ENCODE peak calls at places on chromosome 1, in six cellular contexts. One of them, this sample, is unnamed. For H3K36me3, the result is how much of the 10 kb centered on the place peaks cover.

GRCh38 chr1:201127755-201128455 is 921 bp upstream of the ASCL5 start:
- DNase-seq in psoas muscle: no peak
- DNase-seq in effector memory CD4-positive, alpha-beta T cell: no peak
- DNase-seq in lung: no peak
- DNase-seq in transverse colon: no peak
- DNase-seq in heart left ventricle: no peak
- DNase-seq in this sample: no peak

GRCh38 chr1:154999651-155000474 is 2.7 kb upstream of the ZBTB7B start:
- DNase-seq in lung: no peak
- DNase-seq in transverse colon: peak
- DNase-seq in effector memory CD4-positive, alpha-beta T cell: peak
- DNase-seq in psoas muscle: no peak
- DNase-seq in heart left ventricle: peak
- DNase-seq in this sample: peak

GRCh38 chr1:112937495-112937894 is 18.5 kb downstream of the SLC16A1 start:
- DNase-seq in psoas muscle: no peak
- DNase-seq in heart left ventricle: no peak
- DNase-seq in effector memory CD4-positive, alpha-beta T cell: no peak
- DNase-seq in transverse colon: no peak
- DNase-seq in lung: no peak
- DNase-seq in this sample: no peak

GRCh38 chr1:61170328-61171238 is 88.2 kb downstream of the NFIA start:
- DNase-seq in heart left ventricle: no peak
- DNase-seq in effector memory CD4-positive, alpha-beta T cell: no peak
- DNase-seq in lung: no peak
- DNase-seq in psoas muscle: no peak
- DNase-seq in transverse colon: no peak
- DNase-seq in this sample: peak

GRCh38 chr1:168469690-168470089 is 74.1 kb downstream of the XCL2 start:
- DNase-seq in psoas muscle: peak
- DNase-seq in transverse colon: peak
- DNase-seq in lung: no peak
- DNase-seq in effector memory CD4-positive, alpha-beta T cell: no peak
- DNase-seq in heart left ventricle: peak
- DNase-seq in this sample: peak

GRCh38 chr1:161884475-161884874 is 118.4 kb downstream of the ATF6 start:
- DNase-seq in effector memory CD4-positive, alpha-beta T cell: no peak
- DNase-seq in heart left ventricle: no peak
- DNase-seq in transverse colon: no peak
- DNase-seq in psoas muscle: no peak
- DNase-seq in lung: no peak
- DNase-seq in this sample: no peak

GRCh38 chr1:154973344-154974085 is 966 bp upstream of the CKS1B start:
- DNase-seq in heart left ventricle: peak
- DNase-seq in lung: peak
- DNase-seq in transverse colon: peak
- DNase-seq in psoas muscle: peak
- DNase-seq in effector memory CD4-positive, alpha-beta T cell: peak
- DNase-seq in this sample: peak

GRCh38 chr1:29504709-29505410 is 268.5 kb downstream of the PTPRU start:
- DNase-seq in transverse colon: no peak
- DNase-seq in lung: no peak
- DNase-seq in psoas muscle: no peak
- DNase-seq in effector memory CD4-positive, alpha-beta T cell: no peak
- DNase-seq in heart left ventricle: no peak
- DNase-seq in this sample: no peak

GRCh38 chr1:209755926-209756607 is at the start of gene TRAF3IP3:
- DNase-seq in transverse colon: peak
- DNase-seq in heart left ventricle: no peak
- DNase-seq in lung: peak
- DNase-seq in effector memory CD4-positive, alpha-beta T cell: peak
- DNase-seq in psoas muscle: no peak
- DNase-seq in this sample: no peak

GRCh38 chr1:18641005-18641941 is 10.6 kb downstream of the PAX7 start:
- DNase-seq in lung: no peak
- DNase-seq in heart left ventricle: no peak
- DNase-seq in psoas muscle: no peak
- DNase-seq in transverse colon: no peak
- DNase-seq in effector memory CD4-positive, alpha-beta T cell: no peak
- DNase-seq in this sample: no peak

GRCh38 chr1:211741799-211742198 is 66.4 kb upstream of the NEK2 start:
- DNase-seq in lung: no peak
- DNase-seq in transverse colon: no peak
- DNase-seq in heart left ventricle: no peak
- DNase-seq in psoas muscle: no peak
- DNase-seq in effector memory CD4-positive, alpha-beta T cell: no peak
- DNase-seq in this sample: no peak

GRCh38 chr1:215360786-215361185 is 206.3 kb upstream of the KCTD3 start:
- DNase-seq in psoas muscle: no peak
- DNase-seq in transverse colon: no peak
- DNase-seq in effector memory CD4-positive, alpha-beta T cell: no peak
- DNase-seq in lung: no peak
- DNase-seq in heart left ventricle: no peak
- DNase-seq in this sample: no peak

GRCh38 chr1:100499412-100499811 is 38.5 kb upstream of the GPR88 start:
- DNase-seq in effector memory CD4-positive, alpha-beta T cell: no peak
- DNase-seq in heart left ventricle: no peak
- DNase-seq in lung: no peak
- DNase-seq in transverse colon: no peak
- DNase-seq in psoas muscle: no peak
- DNase-seq in this sample: no peak

GRCh38 chr1:218741852-218742251 is 396.7 kb downstream of the TGFB2 start:
- DNase-seq in heart left ventricle: no peak
- DNase-seq in transverse colon: no peak
- DNase-seq in lung: no peak
- DNase-seq in effector memory CD4-positive, alpha-beta T cell: no peak
- DNase-seq in psoas muscle: no peak
- DNase-seq in this sample: no peak

GRCh38 chr1:218735436-218735835 is 390.3 kb downstream of the TGFB2 start:
- DNase-seq in lung: no peak
- DNase-seq in heart left ventricle: no peak
- DNase-seq in psoas muscle: no peak
- DNase-seq in transverse colon: no peak
- DNase-seq in effector memory CD4-positive, alpha-beta T cell: no peak
- DNase-seq in this sample: no peak

GRCh38 chr1:218743861-218744505 is 398.8 kb downstream of the TGFB2 start:
- DNase-seq in effector memory CD4-positive, alpha-beta T cell: no peak
- DNase-seq in psoas muscle: no peak
- DNase-seq in lung: no peak
- DNase-seq in heart left ventricle: no peak
- DNase-seq in transverse colon: no peak
- DNase-seq in this sample: no peak

GRCh38 chr1:218742478-218743260 is 397.5 kb downstream of the TGFB2 start:
- DNase-seq in transverse colon: no peak
- DNase-seq in effector memory CD4-positive, alpha-beta T cell: no peak
- DNase-seq in heart left ventricle: no peak
- DNase-seq in psoas muscle: no peak
- DNase-seq in lung: no peak
- DNase-seq in this sample: no peak

DNA sequence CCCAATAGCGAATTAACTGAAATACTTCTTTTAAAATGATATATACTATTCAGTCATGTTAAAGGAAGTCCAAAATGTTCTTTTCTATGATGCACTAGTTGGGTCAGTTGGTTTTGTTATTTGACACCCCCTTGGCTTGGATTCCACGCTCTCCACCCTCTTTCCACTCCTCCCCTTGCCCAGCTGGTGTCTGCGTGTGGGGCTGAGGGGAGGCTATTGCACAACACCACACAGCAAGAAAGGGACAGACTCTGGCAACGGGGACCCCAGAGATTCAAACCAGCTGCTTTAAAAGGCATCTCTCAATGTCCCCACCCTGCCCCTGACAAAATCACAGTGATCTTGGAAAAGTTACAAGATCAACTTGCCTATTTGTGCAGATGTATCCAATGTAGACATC is 394.3 kb downstream of the TGFB2 start:
- DNase-seq in heart left ventricle: peak
- DNase-seq in lung: no peak
- DNase-seq in psoas muscle: peak
- DNase-seq in effector memory CD4-positive, alpha-beta T cell: no peak
- DNase-seq in transverse colon: peak
- DNase-seq in this sample: no peak
- H3K27ac ChIP-seq in heart left ventricle: no peak
- H3K27ac ChIP-seq in lung: no peak
- H3K27ac ChIP-seq in psoas muscle: no peak
- H3K27ac ChIP-seq in effector memory CD4-positive, alpha-beta T cell: no peak
- H3K27ac ChIP-seq in transverse colon: no peak
- H3K27ac ChIP-seq in this sample: no peak

GRCh38 chr1:156200062-156200461 is 6.2 kb downstream of the SLC25A44 start:
- DNase-seq in lung: no peak
- DNase-seq in heart left ventricle: no peak
- DNase-seq in transverse colon: no peak
- DNase-seq in effector memory CD4-positive, alpha-beta T cell: no peak
- DNase-seq in psoas muscle: no peak
- DNase-seq in this sample: no peak
- H3K36me3 ChIP-seq in lung: under half
- H3K36me3 ChIP-seq in heart left ventricle: half or more
- H3K36me3 ChIP-seq in transverse colon: under half
- H3K36me3 ChIP-seq in effector memory CD4-positive, alpha-beta T cell: under half
- H3K36me3 ChIP-seq in psoas muscle: under half
- H3K36me3 ChIP-seq in this sample: under half

DNA sequence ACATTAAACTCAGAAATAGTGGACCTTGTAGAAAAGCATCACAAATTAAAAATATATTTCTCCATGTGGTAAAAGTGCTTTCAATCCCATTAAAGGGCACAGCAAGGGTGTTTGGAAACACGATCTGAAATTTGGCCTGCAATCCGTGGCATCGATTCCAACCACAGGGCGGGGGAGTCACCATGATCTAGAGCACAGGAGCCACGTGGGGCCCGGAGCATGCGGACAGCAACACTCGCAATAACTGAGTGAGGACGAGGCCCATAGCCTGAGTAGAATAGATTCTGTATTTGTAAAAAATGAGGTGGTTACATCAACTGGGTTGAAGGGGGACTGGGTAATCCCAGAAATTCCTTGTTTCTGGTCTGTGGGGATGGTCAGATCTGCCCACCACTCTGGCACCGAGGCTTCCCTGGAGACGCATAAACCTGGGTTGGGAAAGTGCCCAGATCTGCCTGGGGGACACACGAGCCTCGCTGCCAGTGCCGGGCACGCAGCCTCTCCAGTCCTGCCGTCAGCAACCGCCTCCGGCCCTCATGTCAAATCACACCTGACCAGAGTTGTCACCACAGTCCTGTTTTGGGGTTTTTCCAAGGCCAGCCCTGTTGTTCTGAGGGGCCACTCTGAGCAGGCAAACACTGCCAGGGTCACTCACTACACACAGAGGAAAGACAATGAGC is 104.3 kb downstream of the PGBD5 start:
- DNase-seq in psoas muscle: peak
- DNase-seq in lung: no peak
- DNase-seq in transverse colon: no peak
- DNase-seq in effector memory CD4-positive, alpha-beta T cell: no peak
- DNase-seq in heart left ventricle: peak
- DNase-seq in this sample: no peak
- H3K27ac ChIP-seq in psoas muscle: peak
- H3K27ac ChIP-seq in lung: no peak
- H3K27ac ChIP-seq in transverse colon: no peak
- H3K27ac ChIP-seq in effector memory CD4-positive, alpha-beta T cell: no peak
- H3K27ac ChIP-seq in heart left ventricle: peak
- H3K27ac ChIP-seq in this sample: no peak

GRCh38 chr1:52420713-52421112 is 16.3 kb downstream of the PRPF38A start:
- DNase-seq in lung: no peak
- DNase-seq in heart left ventricle: no peak
- DNase-seq in effector memory CD4-positive, alpha-beta T cell: no peak
- DNase-seq in psoas muscle: no peak
- DNase-seq in transverse colon: no peak
- DNase-seq in this sample: no peak
- H3K36me3 ChIP-seq in lung: under half
- H3K36me3 ChIP-seq in heart left ventricle: half or more
- H3K36me3 ChIP-seq in effector memory CD4-positive, alpha-beta T cell: under half
- H3K36me3 ChIP-seq in psoas muscle: under half
- H3K36me3 ChIP-seq in transverse colon: under half
- H3K36me3 ChIP-seq in this sample: under half

GRCh38 chr1:30975217-30975616 is 66.7 kb upstream of the SDC3 start:
- DNase-seq in psoas muscle: no peak
- DNase-seq in effector memory CD4-positive, alpha-beta T cell: no peak
- DNase-seq in transverse colon: no peak
- DNase-seq in heart left ventricle: no peak
- DNase-seq in lung: no peak
- DNase-seq in this sample: no peak
- H3K27ac ChIP-seq in psoas muscle: no peak
- H3K27ac ChIP-seq in effector memory CD4-positive, alpha-beta T cell: no peak
- H3K27ac ChIP-seq in transverse colon: no peak
- H3K27ac ChIP-seq in heart left ventricle: no peak
- H3K27ac ChIP-seq in lung: no peak
- H3K27ac ChIP-seq in this sample: no peak

GRCh38 chr1:68151690-68152089 is 80.6 kb downstream of the WLS start:
- DNase-seq in heart left ventricle: no peak
- DNase-seq in transverse colon: no peak
- DNase-seq in effector memory CD4-positive, alpha-beta T cell: no peak
- DNase-seq in psoas muscle: no peak
- DNase-seq in lung: no peak
- DNase-seq in this sample: no peak
- H3K36me3 ChIP-seq in heart left ventricle: half or more
- H3K36me3 ChIP-seq in transverse colon: under half
- H3K36me3 ChIP-seq in effector memory CD4-positive, alpha-beta T cell: under half
- H3K36me3 ChIP-seq in psoas muscle: under half
- H3K36me3 ChIP-seq in lung: under half
- H3K36me3 ChIP-seq in this sample: under half

GRCh38 chr1:207858271-207858670 is 52.7 kb downstream of the CD34 start:
- DNase-seq in effector memory CD4-positive, alpha-beta T cell: no peak
- DNase-seq in psoas muscle: no peak
- DNase-seq in heart left ventricle: no peak
- DNase-seq in transverse colon: no peak
- DNase-seq in lung: no peak
- DNase-seq in this sample: no peak

GRCh38 chr1:207858806-207859205 is 52.1 kb downstream of the CD34 start:
- DNase-seq in transverse colon: no peak
- DNase-seq in psoas muscle: no peak
- DNase-seq in lung: no peak
- DNase-seq in effector memory CD4-positive, alpha-beta T cell: no peak
- DNase-seq in heart left ventricle: no peak
- DNase-seq in this sample: no peak

GRCh38 chr1:207862241-207862787 is 48.6 kb downstream of the CD34 start:
- DNase-seq in psoas muscle: no peak
- DNase-seq in lung: no peak
- DNase-seq in effector memory CD4-positive, alpha-beta T cell: no peak
- DNase-seq in transverse colon: no peak
- DNase-seq in heart left ventricle: no peak
- DNase-seq in this sample: no peak

GRCh38 chr1:207861442-207862177 is 49.3 kb downstream of the CD34 start:
- DNase-seq in lung: no peak
- DNase-seq in psoas muscle: no peak
- DNase-seq in effector memory CD4-positive, alpha-beta T cell: no peak
- DNase-seq in transverse colon: peak
- DNase-seq in heart left ventricle: no peak
- DNase-seq in this sample: peak

GRCh38 chr1:207860531-207860930 is 50.4 kb downstream of the CD34 start:
- DNase-seq in effector memory CD4-positive, alpha-beta T cell: no peak
- DNase-seq in heart left ventricle: no peak
- DNase-seq in lung: no peak
- DNase-seq in transverse colon: no peak
- DNase-seq in psoas muscle: no peak
- DNase-seq in this sample: no peak
- H3K27ac ChIP-seq in effector memory CD4-positive, alpha-beta T cell: no peak
- H3K27ac ChIP-seq in heart left ventricle: no peak
- H3K27ac ChIP-seq in lung: peak
- H3K27ac ChIP-seq in transverse colon: no peak
- H3K27ac ChIP-seq in psoas muscle: no peak
- H3K27ac ChIP-seq in this sample: no peak